ENCODE peak calls at places on chromosomes 13 and 19, in ten cellular contexts. L is tibial nerve, K is testis, Y is heart left ventricle, V is A549, C is uterus, O is IMR-90, G is breast epithelium, P is HCT116, X is right lobe of liver. W is an unnamed sample.
A peak's percentile ranks its signal among the peaks of the same experiment; 100 is the strongest.

GRCh38 chr13:24228852-24229458 is 68.4 kb downstream of the SPATA13 start:
- DNase-seq in P (peak; percentile 57), G (no peak), X (no peak), O (peak; percentile 81), K (peak; percentile 60), V (peak; percentile 34), L (no peak), Y (no peak), C (no peak), W (peak; percentile 66)

GRCh38 chr13:27644302-27644701 is 22.6 kb downstream of the POLR1D start:
- DNase-seq in P (peak; percentile 27), Y (no peak), X (no peak), C (no peak), K (no peak), V (no peak), L (no peak), G (peak; percentile 24), O (peak; percentile 92), W (peak; percentile 32)

GRCh38 chr13:28753208-28753892 is 34.6 kb upstream of the SLC46A3 start:
- DNase-seq in L (peak; percentile 16), K (peak; percentile 70), C (no peak), Y (peak; percentile 69), G (peak; percentile 55), X (peak; percentile 57), V (peak; percentile 61), O (peak; percentile 91), P (peak; percentile 76), W (peak; percentile 9)

GRCh38 chr13:68272652-68273051 is 1042.5 kb upstream of the PCDH9 start:
- DNase-seq in X (peak; percentile 36), O (no peak), V (no peak), G (no peak), Y (no peak), C (no peak), P (no peak), L (no peak), K (no peak), W (no peak)

GRCh38 chr13:110644892-110645521 is 29.7 kb downstream of the NAXD start:
- DNase-seq in V (no peak), K (peak; percentile 74), X (peak; percentile 89), Y (peak; percentile 78), C (no peak), G (peak; percentile 33), O (peak; percentile 55), L (no peak), P (no peak), W (peak; percentile 71)

GRCh38 chr13:75633285-75633684 is 2.8 kb upstream of the LMO7 start:
- DNase-seq in O (peak; percentile 97), Y (no peak), C (no peak), P (no peak), V (no peak), K (no peak), G (no peak), L (no peak), X (no peak), W (no peak)

GRCh38 chr13:35789335-35790166 is 313.1 kb upstream of the MAB21L1 start:
- DNase-seq in K (no peak), L (no peak), V (peak; percentile 7), O (peak; percentile 61), C (no peak), P (peak; percentile 7), X (no peak), Y (no peak), G (no peak), W (peak; percentile 2)

GRCh38 chr19:55590621-55591020 is 8.7 kb downstream of the FIZ1 start:
- DNase-seq in K (no peak), G (no peak), L (no peak), X (no peak), Y (no peak), P (peak; percentile 42), V (no peak), C (no peak), O (no peak), W (peak; percentile 68)

GRCh38 chr19:7263521-7263920 is 30.7 kb downstream of the INSR start:
- DNase-seq in Y (no peak), V (no peak), L (no peak), G (no peak), K (no peak), X (no peak), P (no peak), C (no peak), O (no peak), W (no peak)

GRCh38 chr13:31053098-31053497 is 108.6 kb downstream of the HSPH1 start:
- DNase-seq in C (no peak), G (peak; percentile 76), V (no peak), L (no peak), Y (peak; percentile 73), K (no peak), X (no peak), O (peak; percentile 37), P (no peak), W (no peak)

GRCh38 chr19:44603201-44603945 is 10.0 kb upstream of the IGSF23 start:
- DNase-seq in O (peak; percentile 99), K (no peak), C (peak; percentile 27), V (no peak), G (no peak), P (no peak), L (no peak), Y (no peak), X (no peak), W (no peak)

GRCh38 chr13:40161931-40162330 is 504.5 kb downstream of the FOXO1 start:
- DNase-seq in G (no peak), V (no peak), L (no peak), K (no peak), X (no peak), Y (no peak), P (no peak), C (no peak), O (no peak), W (no peak)

GRCh38 chr13:49869514-49869913 is 66.6 kb downstream of the SPRYD7 start:
- DNase-seq in O (peak; percentile 36), X (no peak), L (no peak), C (no peak), V (no peak), G (no peak), Y (no peak), K (peak; percentile 35), P (no peak), W (peak; percentile 6)

GRCh38 chr13:54305377-54305776 is 1276.8 kb downstream of the OLFM4 start:
- DNase-seq in Y (no peak), V (no peak), K (no peak), P (no peak), X (no peak), L (no peak), C (no peak), O (no peak), G (no peak), W (no peak)

GRCh38 chr13:109704771-109705628 is 81.4 kb downstream of the IRS2 start:
- DNase-seq in V (peak; percentile 22), P (no peak), C (peak; percentile 26), L (no peak), O (no peak), G (no peak), K (peak; percentile 38), Y (peak; percentile 68), X (peak; percentile 89), W (peak; percentile 10)

GRCh38 chr19:50870417-50871089 is 2.7 kb upstream of the KLK2 start:
- DNase-seq in V (peak; percentile 65), O (peak; percentile 3), X (no peak), G (no peak), C (no peak), P (no peak), K (peak; percentile 86), L (no peak), Y (no peak), W (peak; percentile 71)

GRCh38 chr19:47228168-47228936 is 2.6 kb downstream of the BBC3 start:
- DNase-seq in L (no peak), P (no peak), V (peak; percentile 71), G (peak; percentile 80), Y (peak; percentile 62), K (peak; percentile 52), O (peak; percentile 17), X (peak; percentile 65), C (peak; percentile 65), W (peak; percentile 88)
- TF ChIP-seq POLR2A in L (no peak), P (peak; percentile 18), V (no peak), G (peak; percentile 13), Y (no peak), K (no peak), O (no peak), X (no peak), C (no peak), W (peak; percentile 69)

GRCh38 chr19:2271516-2272103 is 10.4 kb downstream of the PEAK3 start:
- DNase-seq in K (no peak), X (peak; percentile 64), C (peak; percentile 40), Y (peak; percentile 33), G (no peak), O (peak; percentile 75), P (no peak), V (no peak), L (no peak), W (no peak)
- TF ChIP-seq POLR2A in K (no peak), X (no peak), C (no peak), Y (no peak), G (no peak), O (no peak), P (no peak), V (no peak), L (no peak), W (no peak)

DNA sequence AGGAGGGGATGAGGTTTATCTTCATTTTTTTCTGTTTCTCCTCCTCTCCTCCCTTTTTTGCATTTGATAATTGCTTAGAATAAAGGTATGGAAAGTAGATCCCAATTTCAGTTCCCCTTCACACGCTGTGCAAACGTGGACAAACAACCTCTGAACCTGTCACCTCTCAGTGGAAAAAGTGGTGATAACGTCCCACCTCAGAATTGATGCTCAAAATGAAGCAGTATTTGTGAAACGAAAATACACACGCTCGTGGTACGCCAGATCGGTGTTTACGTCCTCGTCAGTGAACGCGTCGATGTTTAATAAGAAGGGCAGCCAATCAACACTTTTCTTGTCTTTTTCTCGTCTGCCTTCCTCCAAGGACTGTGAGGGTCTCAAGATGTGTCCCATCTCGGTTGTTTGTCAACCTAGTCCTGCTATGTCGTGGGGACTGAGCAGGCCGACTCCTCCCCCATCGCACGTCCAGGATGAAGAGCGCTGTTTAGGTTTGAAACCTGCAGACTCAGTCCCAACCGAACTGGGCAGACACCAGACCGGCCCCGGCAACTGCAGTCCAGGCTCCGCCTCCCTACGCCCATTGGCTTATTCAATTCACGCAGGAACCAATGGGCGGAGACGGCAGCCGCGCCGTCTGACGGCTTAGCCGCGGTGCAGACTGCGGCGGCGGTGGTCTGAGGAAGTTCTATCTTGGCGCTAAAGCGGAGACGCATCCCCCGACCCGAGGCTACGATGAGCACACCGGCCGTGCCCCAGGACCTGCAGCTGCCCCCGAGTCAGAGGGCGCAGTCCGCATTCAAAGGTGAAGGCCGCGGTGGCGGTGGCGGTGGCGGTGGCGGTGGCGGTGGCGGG is at the start of gene CKAP2:
- DNase-seq in L (peak; percentile 88), X (peak; percentile 95), C (peak; percentile 93), G (peak; percentile 92), Y (peak; percentile 96), O (peak; percentile 93), P (peak; percentile 89), K (peak; percentile 98), V (peak; percentile 76), W (peak; percentile 96)
- TF ChIP-seq POLR2A in L (peak; percentile 38), X (peak; percentile 77), C (peak; percentile 90), G (peak; percentile 57), Y (no peak), O (peak; percentile 77), P (peak; percentile 57), K (peak; percentile 38), V (peak; percentile 72), W (peak; percentile 99)

DNA sequence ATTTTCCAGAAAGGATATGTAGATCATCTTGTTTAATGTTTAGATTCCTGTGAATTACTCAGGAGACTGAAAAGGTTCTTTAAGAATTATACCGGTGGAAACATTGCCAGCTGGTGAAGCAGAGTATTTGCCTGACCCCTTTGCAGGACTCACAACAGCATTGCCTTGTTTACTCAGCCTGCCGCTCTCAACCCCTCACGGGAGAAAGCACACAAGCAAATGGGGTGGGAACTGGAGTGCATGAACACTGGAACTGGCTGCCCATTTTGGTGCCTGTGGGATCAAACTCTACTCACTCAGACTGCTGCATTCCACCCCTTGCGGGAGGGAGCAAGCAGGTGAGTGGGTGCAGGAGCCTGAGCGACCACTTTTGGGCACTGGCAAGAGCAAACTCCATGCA is 804.7 kb upstream of the SLITRK1 start:
- DNase-seq in L (no peak), V (no peak), C (no peak), X (no peak), K (no peak), O (no peak), G (no peak), P (no peak), Y (no peak), W (no peak)
- TF ChIP-seq POLR2A in L (no peak), V (no peak), C (no peak), X (no peak), K (no peak), O (no peak), G (no peak), P (no peak), Y (no peak), W (no peak)